ENCODE peak calls at places on chromosome 18, in nine cellular contexts. H is astrocyte of the spinal cord, B is PC-9, W is IMR-90, K is B cell, P is GM06990, O is stomach, C is endothelial cell, U is fibroblast of mammary gland. J is an unnamed sample.

GRCh38 chr18:53534695-53535094 is 689.8 kb downstream of the MBD2 start:
- DNase-seq in H (no peak), B (no peak), W (no peak), K (no peak), P (no peak), O (no peak), C (no peak), U (peak; percentile 2), J (no peak)

GRCh38 chr18:48545690-48546365 is 7.0 kb downstream of the CTIF start:
- DNase-seq in H (peak; percentile 67), B (no peak), W (peak; percentile 90), K (no peak), P (no peak), O (peak; percentile 31), C (peak; percentile 87), U (peak; percentile 56), J (peak; percentile 46)

GRCh38 chr18:13500891-13501887 is 225.2 kb downstream of the FAM210A start:
- DNase-seq in H (peak; percentile 88), B (no peak), W (peak; percentile 45), K (no peak), P (no peak), O (peak; percentile 51), C (no peak), U (peak; percentile 54), J (no peak)

GRCh38 chr18:46071615-46071893 is 506 bp downstream of the PSTPIP2 start:
- DNase-seq in H (no peak), B (no peak), W (no peak), K (no peak), P (peak; percentile 33), O (no peak), C (no peak), U (no peak), J (no peak)

GRCh38 chr18:32711862-32712261 is 61.0 kb downstream of the KLHL14 start:
- DNase-seq in H (no peak), B (no peak), W (no peak), K (no peak), P (no peak), O (no peak), C (no peak), U (no peak), J (no peak)

GRCh38 chr18:8140841-8141501 is 468.3 kb upstream of the RAB12 start:
- DNase-seq in H (peak; percentile 69), B (no peak), W (peak; percentile 82), K (no peak), P (no peak), O (no peak), C (no peak), U (peak; percentile 99), J (no peak)

GRCh38 chr18:79871026-79871390 is 73.3 kb downstream of the KCNG2 start:
- DNase-seq in H (no peak), B (no peak), W (no peak), K (no peak), P (no peak), O (no peak), C (no peak), U (no peak), J (no peak)

GRCh38 chr18:11802160-11802559 is 49.1 kb upstream of the CHMP1B start:
- DNase-seq in H (no peak), B (no peak), W (no peak), K (no peak), P (no peak), O (no peak), C (no peak), U (no peak), J (no peak)

GRCh38 chr18:49041677-49042570 is 91.2 kb upstream of the SMAD7 start:
- DNase-seq in H (peak; percentile 58), B (peak; percentile 22), W (peak; percentile 56), K (no peak), P (no peak), O (peak; percentile 70), C (no peak), U (peak; percentile 61), J (no peak)

GRCh38 chr18:42072407-42072806 is 117.4 kb downstream of the PIK3C3 start:
- DNase-seq in H (no peak), B (no peak), W (no peak), K (no peak), P (no peak), O (no peak), C (no peak), U (no peak), J (no peak)

GRCh38 chr18:9855686-9856085 is 30.1 kb upstream of the TXNDC2 start:
- DNase-seq in H (peak; percentile 78), B (no peak), W (no peak), K (no peak), P (no peak), O (no peak), C (no peak), U (no peak), J (no peak)

GRCh38 chr18:49464718-49465598 is 4.5 kb upstream of the DYM start:
- DNase-seq in H (peak; percentile 70), B (no peak), W (peak; percentile 28), K (no peak), P (no peak), O (no peak), C (no peak), U (peak; percentile 32), J (no peak)

GRCh38 chr18:755506-755905 is 43.1 kb upstream of the ENOSF1 start:
- DNase-seq in H (no peak), B (no peak), W (no peak), K (no peak), P (no peak), O (no peak), C (no peak), U (no peak), J (no peak)
- TF ChIP-seq CTCF in H (no peak), B (no peak), W (no peak), K (no peak), P (no peak), O (no peak), C (no peak), U (no peak), J (no peak)

DNA sequence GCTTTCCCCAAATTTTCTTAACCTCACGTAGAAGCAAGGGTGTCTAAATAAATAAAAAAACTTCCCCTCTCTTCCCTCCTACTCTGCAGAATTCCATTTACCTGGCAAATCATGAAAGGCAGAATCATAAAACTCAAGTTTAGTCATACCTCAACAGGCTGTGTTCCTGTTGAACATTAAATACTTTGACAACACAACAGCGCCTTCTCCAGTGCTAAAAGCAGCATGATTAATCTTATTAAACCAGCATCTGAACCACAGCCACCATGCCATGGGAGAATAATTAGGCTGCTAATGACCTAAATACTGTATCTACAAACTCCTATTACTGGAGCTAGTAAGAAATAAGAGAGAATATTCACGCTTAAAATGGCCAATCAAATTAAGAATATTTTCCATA is 68.1 kb downstream of the CDH2 start:
- DNase-seq in H (peak; percentile 28), B (no peak), W (no peak), K (no peak), P (no peak), O (no peak), C (no peak), U (peak; percentile 41), J (no peak)
- TF ChIP-seq CTCF in H (no peak), B (no peak), W (no peak), K (no peak), P (no peak), O (no peak), C (no peak), U (no peak), J (no peak)

DNA sequence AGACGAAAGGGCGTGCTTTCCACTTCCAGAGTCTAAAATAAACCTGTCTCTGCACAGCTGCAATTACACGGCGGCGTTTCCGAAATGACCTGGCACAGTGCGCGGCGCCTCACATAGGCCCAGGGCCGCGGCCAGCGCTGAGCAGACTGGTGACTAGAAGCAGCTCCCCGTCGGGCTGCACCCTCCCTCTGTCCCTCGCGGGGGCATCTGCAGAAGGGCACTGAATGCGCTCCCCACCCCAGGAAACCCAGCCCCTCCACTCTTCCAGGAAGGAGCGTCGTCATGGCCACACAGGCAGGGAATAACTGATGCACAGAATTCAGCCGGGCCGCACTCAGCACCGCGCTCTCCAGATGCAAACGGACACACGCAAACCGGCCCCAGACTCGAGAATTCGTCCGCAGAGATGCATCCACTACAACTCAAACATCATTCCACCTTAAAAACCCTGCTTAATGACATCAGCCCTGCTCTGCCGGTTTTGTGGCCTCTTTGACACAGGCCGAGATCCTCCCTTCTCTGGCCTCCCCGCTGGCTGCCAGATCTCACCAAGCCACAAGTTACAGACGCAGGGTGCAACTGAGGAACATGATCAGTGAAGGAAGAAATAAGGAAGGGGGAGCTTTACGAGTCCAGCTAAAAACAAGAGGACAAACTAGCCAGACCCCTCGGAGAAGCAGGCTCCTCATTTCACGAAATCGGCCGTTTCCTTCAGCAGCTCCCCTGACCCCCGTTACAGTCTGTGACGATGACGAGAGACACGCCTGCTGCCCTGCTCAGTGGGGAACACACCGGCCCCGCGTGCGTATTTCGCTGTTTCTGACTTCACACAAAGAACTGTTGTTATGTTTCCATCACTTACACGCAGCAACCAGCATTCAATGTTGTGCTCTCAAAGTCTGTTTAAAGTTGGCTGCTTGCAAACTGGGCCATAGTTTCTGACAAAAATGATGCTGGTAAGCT is 40.2 kb downstream of the MBP start:
- DNase-seq in H (no peak), B (no peak), W (no peak), K (no peak), P (no peak), O (no peak), C (no peak), U (no peak), J (no peak)
- TF ChIP-seq CTCF in H (no peak), B (no peak), W (no peak), K (no peak), P (no peak), O (no peak), C (no peak), U (no peak), J (no peak)

GRCh38 chr18:34354351-34354750 is 129.6 kb upstream of the NOL4 start:
- DNase-seq in H (no peak), B (no peak), W (no peak), K (no peak), P (no peak), O (no peak), C (no peak), U (no peak), J (no peak)

GRCh38 chr18:34357944-34358580 is 133.3 kb upstream of the NOL4 start:
- DNase-seq in H (no peak), B (no peak), W (no peak), K (no peak), P (peak; percentile 25), O (no peak), C (no peak), U (no peak), J (no peak)

GRCh38 chr18:34350778-34351177 is 126.1 kb upstream of the NOL4 start:
- DNase-seq in H (no peak), B (no peak), W (no peak), K (no peak), P (no peak), O (no peak), C (no peak), U (no peak), J (no peak)

DNA sequence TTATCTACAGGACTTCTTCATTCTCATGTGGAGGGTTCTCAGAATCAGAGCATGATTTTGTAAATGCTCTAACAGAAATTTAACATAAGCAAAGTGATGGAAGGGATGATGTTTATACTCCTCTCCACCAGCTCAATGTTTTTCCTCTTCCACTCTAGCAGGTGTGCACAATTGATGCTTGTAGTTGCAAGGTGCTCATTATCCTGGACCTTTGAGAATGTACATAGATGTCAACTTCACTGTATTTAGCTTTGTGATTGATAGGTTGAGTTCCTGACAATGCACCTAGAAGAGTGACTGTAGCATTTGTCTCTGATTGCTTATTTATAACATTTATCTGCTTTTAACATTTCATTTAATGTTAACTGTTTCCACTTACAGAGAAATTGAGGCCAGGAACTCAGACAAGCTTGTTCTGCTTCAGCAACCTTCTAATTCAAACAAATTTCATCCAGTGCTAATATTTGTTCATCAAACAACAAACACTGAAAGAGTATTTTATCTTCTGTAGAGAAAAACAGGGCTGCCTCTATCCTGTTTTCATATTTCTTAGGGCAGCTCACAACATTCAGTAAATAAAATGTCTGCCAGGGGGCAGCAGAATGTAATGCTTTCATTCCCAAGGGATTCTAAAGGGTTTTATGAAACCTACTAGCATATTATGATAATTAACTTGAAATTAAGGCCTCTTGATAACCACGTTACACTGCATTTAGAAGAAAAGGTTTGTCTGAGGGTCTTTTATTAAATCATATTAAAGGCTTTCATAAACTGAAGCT is 127.9 kb upstream of the NOL4 start:
- DNase-seq in H (peak; percentile 22), B (no peak), W (no peak), K (no peak), P (no peak), O (no peak), C (no peak), U (peak; percentile 9), J (no peak)
- TF ChIP-seq CTCF in H (peak; percentile 34), B (peak; percentile 36), W (peak; percentile 8), K (no peak), P (no peak), O (peak; percentile 19), C (no peak), U (no peak), J (no peak)